ENCODE peak calls at places on chromosomes 4 and X, in four cellular contexts. One of them, this sample, is unnamed.

GRCh38 chrX:150036181-150036580 is 97.9 kb upstream of the EOLA2 start:
- DNase-seq in Kasumi-1: no peak
- DNase-seq in stimulated activated CD4-positive, alpha-beta T cell treated with anti-CD3 and anti-CD28 coated beads, Interleukin-4, amount 100 ng/mL, for 48 hours: no peak
- DNase-seq in ELR: peak
- DNase-seq in this sample: no peak

GRCh38 chr4:72525938-72526337 is 43.1 kb downstream of the ADAMTS3 start:
- DNase-seq in Kasumi-1: no peak
- DNase-seq in ELR: peak
- DNase-seq in stimulated activated CD4-positive, alpha-beta T cell treated with anti-CD3 and anti-CD28 coated beads, Interleukin-4, amount 100 ng/mL, for 48 hours: no peak
- DNase-seq in this sample: no peak

GRCh38 chrX:43897290-43897689 is 15.0 kb upstream of the MAOB start:
- DNase-seq in stimulated activated CD4-positive, alpha-beta T cell treated with anti-CD3 and anti-CD28 coated beads, Interleukin-4, amount 100 ng/mL, for 48 hours: no peak
- DNase-seq in Kasumi-1: no peak
- DNase-seq in ELR: no peak
- DNase-seq in this sample: no peak

GRCh38 chr4:83269256-83269655 is 15.3 kb downstream of the COQ2 start:
- DNase-seq in ELR: no peak
- DNase-seq in stimulated activated CD4-positive, alpha-beta T cell treated with anti-CD3 and anti-CD28 coated beads, Interleukin-4, amount 100 ng/mL, for 48 hours: no peak
- DNase-seq in Kasumi-1: no peak
- DNase-seq in this sample: no peak

GRCh38 chr4:7021930-7022658 is 21.1 kb upstream of the TADA2B start:
- DNase-seq in stimulated activated CD4-positive, alpha-beta T cell treated with anti-CD3 and anti-CD28 coated beads, Interleukin-4, amount 100 ng/mL, for 48 hours: no peak
- DNase-seq in Kasumi-1: no peak
- DNase-seq in ELR: peak
- DNase-seq in this sample: no peak

GRCh38 chrX:152601848-152602616 is 35.7 kb upstream of the GABRQ start:
- DNase-seq in Kasumi-1: peak
- DNase-seq in stimulated activated CD4-positive, alpha-beta T cell treated with anti-CD3 and anti-CD28 coated beads, Interleukin-4, amount 100 ng/mL, for 48 hours: no peak
- DNase-seq in ELR: peak
- DNase-seq in this sample: no peak

GRCh38 chrX:1448793-1449580 is 3.7 kb downstream of the ASMTL start:
- DNase-seq in ELR: no peak
- DNase-seq in Kasumi-1: no peak
- DNase-seq in stimulated activated CD4-positive, alpha-beta T cell treated with anti-CD3 and anti-CD28 coated beads, Interleukin-4, amount 100 ng/mL, for 48 hours: no peak
- DNase-seq in this sample: no peak

GRCh38 chrX:5852941-5853340 is 375.7 kb downstream of the NLGN4X start:
- DNase-seq in ELR: no peak
- DNase-seq in stimulated activated CD4-positive, alpha-beta T cell treated with anti-CD3 and anti-CD28 coated beads, Interleukin-4, amount 100 ng/mL, for 48 hours: no peak
- DNase-seq in Kasumi-1: no peak
- DNase-seq in this sample: no peak

GRCh38 chrX:154506483-154507332 is 9.3 kb downstream of the FAM3A start:
- DNase-seq in stimulated activated CD4-positive, alpha-beta T cell treated with anti-CD3 and anti-CD28 coated beads, Interleukin-4, amount 100 ng/mL, for 48 hours: no peak
- DNase-seq in Kasumi-1: no peak
- DNase-seq in ELR: no peak
- DNase-seq in this sample: no peak

GRCh38 chr4:89363156-89363555 is 55.6 kb upstream of the GPRIN3 start:
- DNase-seq in ELR: no peak
- DNase-seq in stimulated activated CD4-positive, alpha-beta T cell treated with anti-CD3 and anti-CD28 coated beads, Interleukin-4, amount 100 ng/mL, for 48 hours: no peak
- DNase-seq in Kasumi-1: no peak
- DNase-seq in this sample: no peak

GRCh38 chr4:134216436-134216835 is 14.8 kb upstream of the PABPC4L start:
- DNase-seq in Kasumi-1: no peak
- DNase-seq in ELR: peak
- DNase-seq in stimulated activated CD4-positive, alpha-beta T cell treated with anti-CD3 and anti-CD28 coated beads, Interleukin-4, amount 100 ng/mL, for 48 hours: no peak
- DNase-seq in this sample: no peak

GRCh38 chr4:127261476-127261875 is 371.3 kb upstream of the INTU start:
- DNase-seq in stimulated activated CD4-positive, alpha-beta T cell treated with anti-CD3 and anti-CD28 coated beads, Interleukin-4, amount 100 ng/mL, for 48 hours: no peak
- DNase-seq in ELR: no peak
- DNase-seq in Kasumi-1: no peak
- DNase-seq in this sample: no peak

GRCh38 chr4:155336242-155336641 is 40.5 kb downstream of the MAP9 start:
- DNase-seq in stimulated activated CD4-positive, alpha-beta T cell treated with anti-CD3 and anti-CD28 coated beads, Interleukin-4, amount 100 ng/mL, for 48 hours: no peak
- DNase-seq in Kasumi-1: no peak
- DNase-seq in ELR: no peak
- DNase-seq in this sample: no peak

GRCh38 chr4:87497141-87497540 is 32.0 kb downstream of the SPARCL1 start:
- DNase-seq in stimulated activated CD4-positive, alpha-beta T cell treated with anti-CD3 and anti-CD28 coated beads, Interleukin-4, amount 100 ng/mL, for 48 hours: no peak
- DNase-seq in Kasumi-1: peak
- DNase-seq in ELR: peak
- DNase-seq in this sample: no peak

GRCh38 chr4:84159767-84160166 is 339.3 kb downstream of the NKX6-1 start:
- DNase-seq in ELR: peak
- DNase-seq in stimulated activated CD4-positive, alpha-beta T cell treated with anti-CD3 and anti-CD28 coated beads, Interleukin-4, amount 100 ng/mL, for 48 hours: no peak
- DNase-seq in Kasumi-1: no peak
- DNase-seq in this sample: no peak

GRCh38 chr4:159175165-159175988 is 72.5 kb downstream of the RAPGEF2 start:
- DNase-seq in stimulated activated CD4-positive, alpha-beta T cell treated with anti-CD3 and anti-CD28 coated beads, Interleukin-4, amount 100 ng/mL, for 48 hours: peak
- DNase-seq in Kasumi-1: peak
- DNase-seq in ELR: peak
- DNase-seq in this sample: peak

GRCh38 chrX:76228499-76228898 is 55.6 kb downstream of the PBDC1 start:
- DNase-seq in ELR: no peak
- DNase-seq in stimulated activated CD4-positive, alpha-beta T cell treated with anti-CD3 and anti-CD28 coated beads, Interleukin-4, amount 100 ng/mL, for 48 hours: no peak
- DNase-seq in Kasumi-1: no peak
- DNase-seq in this sample: no peak

GRCh38 chr4:48792348-48793006 is 12.4 kb upstream of the FRYL start:
- DNase-seq in stimulated activated CD4-positive, alpha-beta T cell treated with anti-CD3 and anti-CD28 coated beads, Interleukin-4, amount 100 ng/mL, for 48 hours: no peak
- DNase-seq in Kasumi-1: no peak
- DNase-seq in ELR: no peak
- DNase-seq in this sample: no peak

GRCh38 chr4:101022151-101023024 is 324.9 kb downstream of the PPP3CA start:
- DNase-seq in ELR: peak
- DNase-seq in stimulated activated CD4-positive, alpha-beta T cell treated with anti-CD3 and anti-CD28 coated beads, Interleukin-4, amount 100 ng/mL, for 48 hours: no peak
- DNase-seq in Kasumi-1: no peak
- DNase-seq in this sample: no peak

GRCh38 chr4:98482847-98483806 is 175.3 kb downstream of the TSPAN5 start:
- DNase-seq in stimulated activated CD4-positive, alpha-beta T cell treated with anti-CD3 and anti-CD28 coated beads, Interleukin-4, amount 100 ng/mL, for 48 hours: peak
- DNase-seq in ELR: peak
- DNase-seq in Kasumi-1: no peak
- DNase-seq in this sample: peak

GRCh38 chr4:77190053-77190452 is 33.0 kb downstream of the CCNG2 start:
- DNase-seq in ELR: peak
- DNase-seq in stimulated activated CD4-positive, alpha-beta T cell treated with anti-CD3 and anti-CD28 coated beads, Interleukin-4, amount 100 ng/mL, for 48 hours: no peak
- DNase-seq in Kasumi-1: no peak
- DNase-seq in this sample: no peak

This sample was measured in stimulated activated effector memory CD8-positive, alpha-beta T cell treated with anti-CD3 and anti-CD28 coated beads, Interleukin-12 subunit alpha, Interleukin-12 subunit beta, amount 100 ng/mL, for 72 hours.